ENCODE peak calls at places on chromosomes 7 and 10, in ten cellular contexts. O is transverse colon, V is spleen, R is HCT116, F is sigmoid colon, E is stomach, H is H1, C is endothelial cell of umbilical vein, D is GM12878, U is suprapubic skin. P is an unnamed sample.

GRCh38 chr10:11165591-11166543 is 148.2 kb downstream of the CELF2 start:
- DNase-seq in O (peak), V (peak), R (no peak), F (peak), E (peak), H (no peak), C (peak), D (no peak), U (peak), P (no peak)

GRCh38 chr10:88523739-88524400 is 59.2 kb downstream of the RNLS start:
- DNase-seq in O (no peak), V (no peak), R (no peak), F (no peak), E (no peak), H (no peak), C (no peak), D (no peak), U (no peak), P (no peak)

GRCh38 chr7:87810130-87810529 is 66.0 kb downstream of the SLC25A40 start:
- DNase-seq in O (no peak), V (no peak), R (no peak), F (no peak), E (no peak), H (no peak), C (no peak), D (no peak), U (no peak), P (no peak)

GRCh38 chr10:86364551-86365345 is 1.8 kb downstream of the GRID1 start:
- DNase-seq in O (no peak), V (peak), R (no peak), F (peak), E (no peak), H (no peak), C (no peak), D (no peak), U (peak), P (no peak)

GRCh38 chr7:106050002-106050742 is 61.9 kb downstream of the SYPL1 start:
- DNase-seq in O (no peak), V (no peak), R (no peak), F (peak), E (no peak), H (no peak), C (no peak), D (no peak), U (no peak), P (no peak)

GRCh38 chr10:112852308-112852707 is 97.7 kb upstream of the TCF7L2 start:
- DNase-seq in O (peak), V (no peak), R (no peak), F (no peak), E (no peak), H (no peak), C (no peak), D (no peak), U (no peak), P (no peak)

GRCh38 chr10:2850202-2850601 is 217.1 kb upstream of the PFKP start:
- DNase-seq in O (no peak), V (no peak), R (no peak), F (no peak), E (no peak), H (no peak), C (no peak), D (no peak), U (no peak), P (no peak)

GRCh38 chr7:73892003-73892975 is 31.3 kb downstream of the TMEM270 start:
- DNase-seq in O (peak), V (no peak), R (no peak), F (no peak), E (peak), H (no peak), C (peak), D (no peak), U (no peak), P (no peak)

GRCh38 chr10:91652364-91652763 is 19.5 kb upstream of the PPP1R3C start:
- DNase-seq in O (no peak), V (no peak), R (peak), F (no peak), E (no peak), H (no peak), C (no peak), D (no peak), U (no peak), P (no peak)

GRCh38 chr7:29247962-29248236 is 53.3 kb downstream of the CHN2 start:
- DNase-seq in O (no peak), V (no peak), R (no peak), F (no peak), E (no peak), H (no peak), C (no peak), D (no peak), U (no peak), P (no peak)

GRCh38 chr7:33692956-33693355 is 212.4 kb upstream of the BMPER start:
- DNase-seq in O (no peak), V (no peak), R (no peak), F (no peak), E (no peak), H (no peak), C (peak), D (no peak), U (no peak), P (no peak)

GRCh38 chr7:23955600-23956149 is 245.7 kb downstream of the STK31 start:
- DNase-seq in O (no peak), V (no peak), R (no peak), F (no peak), E (no peak), H (no peak), C (no peak), D (no peak), U (no peak), P (no peak)

GRCh38 chr7:151852486-151853396 is 24.2 kb downstream of the PRKAG2 start:
- DNase-seq in O (no peak), V (peak), R (no peak), F (no peak), E (no peak), H (no peak), C (no peak), D (no peak), U (peak), P (no peak)

GRCh38 chr7:35465791-35466336 is 212.0 kb upstream of the TBX20 start:
- DNase-seq in O (no peak), V (no peak), R (no peak), F (no peak), E (peak), H (no peak), C (no peak), D (no peak), U (no peak), P (no peak)

GRCh38 chr10:116688241-116688711 is 54.1 kb downstream of the HSPA12A start:
- DNase-seq in O (no peak), V (no peak), R (no peak), F (peak), E (no peak), H (no peak), C (no peak), D (no peak), U (no peak), P (no peak)

GRCh38 chr7:5773661-5774086 is 7.8 kb downstream of the RNF216 start:
- DNase-seq in O (no peak), V (no peak), R (peak), F (peak), E (no peak), H (peak), C (peak), D (no peak), U (peak), P (no peak)

GRCh38 chr7:131961281-131961680 is 404.9 kb upstream of the PODXL start:
- DNase-seq in O (no peak), V (no peak), R (no peak), F (no peak), E (no peak), H (no peak), C (no peak), D (no peak), U (no peak), P (no peak)

GRCh38 chr10:102117391-102118159 is 2.6 kb downstream of the LDB1 start:
- DNase-seq in O (peak), V (peak), R (no peak), F (peak), E (peak), H (no peak), C (peak), D (no peak), U (peak), P (no peak)

GRCh38 chr7:4931932-4932331 is 27.1 kb downstream of the MMD2 start:
- DNase-seq in O (peak), V (no peak), R (peak), F (peak), E (peak), H (peak), C (no peak), D (no peak), U (no peak), P (no peak)

GRCh38 chr10:96243296-96243695 is 28.1 kb downstream of the BLNK start:
- DNase-seq in O (no peak), V (no peak), R (no peak), F (no peak), E (no peak), H (no peak), C (no peak), D (no peak), U (no peak), P (no peak)

GRCh38 chr7:147496209-147496608 is 1094.4 kb upstream of the C7orf33 start:
- DNase-seq in O (no peak), V (no peak), R (no peak), F (no peak), E (no peak), H (no peak), C (no peak), D (no peak), U (no peak), P (no peak)

GRCh38 chr7:13904689-13905088 is 84.8 kb downstream of the ETV1 start:
- DNase-seq in O (no peak), V (no peak), R (no peak), F (no peak), E (no peak), H (no peak), C (no peak), D (no peak), U (no peak), P (no peak)

GRCh38 chr10:88028654-88029053 is 165.2 kb downstream of the PTEN start:
- DNase-seq in O (no peak), V (no peak), R (no peak), F (no peak), E (no peak), H (no peak), C (no peak), D (no peak), U (no peak), P (no peak)

GRCh38 chr7:139691253-139691781 is 86.5 kb downstream of the HIPK2 start:
- DNase-seq in O (peak), V (no peak), R (no peak), F (no peak), E (peak), H (no peak), C (no peak), D (no peak), U (no peak), P (no peak)

GRCh38 chr10:69043931-69044531 is 43.9 kb upstream of the SRGN start:
- DNase-seq in O (no peak), V (no peak), R (no peak), F (no peak), E (no peak), H (no peak), C (no peak), D (no peak), U (no peak), P (no peak)

GRCh38 chr10:58217612-58218011 is 50.1 kb downstream of the IPMK start:
- DNase-seq in O (no peak), V (no peak), R (no peak), F (no peak), E (no peak), H (no peak), C (peak), D (no peak), U (no peak), P (no peak)

GRCh38 chr7:77455334-77455733 is 39.2 kb upstream of the GSAP start:
- DNase-seq in O (no peak), V (no peak), R (no peak), F (no peak), E (no peak), H (no peak), C (peak), D (no peak), U (no peak), P (no peak)

GRCh38 chr10:131802156-131802915 is 98.5 kb upstream of the PPP2R2D start:
- DNase-seq in O (no peak), V (no peak), R (no peak), F (peak), E (no peak), H (no peak), C (no peak), D (no peak), U (no peak), P (no peak)

GRCh38 chr10:71840177-71840711 is 10.8 kb downstream of the PSAP start:
- DNase-seq in O (peak), V (no peak), R (no peak), F (peak), E (peak), H (peak), C (peak), D (no peak), U (no peak), P (no peak)

GRCh38 chr10:75976681-75977080 is 545.3 kb downstream of the LRMDA start:
- DNase-seq in O (no peak), V (no peak), R (no peak), F (no peak), E (no peak), H (no peak), C (no peak), D (no peak), U (no peak), P (no peak)

GRCh38 chr7:102996957-102997356 is 77.6 kb downstream of the FBXL13 start:
- DNase-seq in O (no peak), V (no peak), R (no peak), F (no peak), E (no peak), H (no peak), C (no peak), D (no peak), U (no peak), P (no peak)
- TF ChIP-seq POLR2A in O (no peak), V (no peak), R (no peak), F (no peak), E (no peak), H (no peak), C (no peak), D (no peak), U (no peak), P (no peak)

GRCh38 chr10:125727436-125727835 is 7.9 kb downstream of the EDRF1 start:
- DNase-seq in O (peak), V (no peak), R (no peak), F (no peak), E (no peak), H (no peak), C (no peak), D (no peak), U (no peak), P (no peak)
- TF ChIP-seq POLR2AphosphoS5 in O (peak), V (no peak), R (no peak), F (no peak), E (no peak), H (no peak), C (no peak), D (no peak), U (no peak), P (no peak)

GRCh38 chr10:124547651-124548168 is 86.1 kb downstream of the LHPP start:
- DNase-seq in O (no peak), V (no peak), R (no peak), F (no peak), E (no peak), H (no peak), C (no peak), D (no peak), U (no peak), P (no peak)

GRCh38 chr10:124545346-124545745 is 83.7 kb downstream of the LHPP start:
- DNase-seq in O (peak), V (no peak), R (no peak), F (no peak), E (no peak), H (no peak), C (no peak), D (no peak), U (no peak), P (no peak)

GRCh38 chr10:124546957-124547650 is 85.5 kb downstream of the LHPP start:
- DNase-seq in O (no peak), V (no peak), R (no peak), F (no peak), E (no peak), H (no peak), C (no peak), D (no peak), U (no peak), P (no peak)

GRCh38 chr10:124544711-124545110 is 83.1 kb downstream of the LHPP start:
- DNase-seq in O (no peak), V (no peak), R (no peak), F (no peak), E (no peak), H (no peak), C (no peak), D (no peak), U (no peak), P (no peak)

GRCh38 chr10:124545756-124546369 is 84.2 kb downstream of the LHPP start:
- DNase-seq in O (no peak), V (no peak), R (no peak), F (no peak), E (no peak), H (no peak), C (no peak), D (no peak), U (no peak), P (no peak)
- H3K4me3 ChIP-seq in O (no peak), V (no peak), R (no peak), F (no peak), E (no peak), H (no peak), C (no peak), D (no peak), U (no peak), P (no peak)

DNA sequence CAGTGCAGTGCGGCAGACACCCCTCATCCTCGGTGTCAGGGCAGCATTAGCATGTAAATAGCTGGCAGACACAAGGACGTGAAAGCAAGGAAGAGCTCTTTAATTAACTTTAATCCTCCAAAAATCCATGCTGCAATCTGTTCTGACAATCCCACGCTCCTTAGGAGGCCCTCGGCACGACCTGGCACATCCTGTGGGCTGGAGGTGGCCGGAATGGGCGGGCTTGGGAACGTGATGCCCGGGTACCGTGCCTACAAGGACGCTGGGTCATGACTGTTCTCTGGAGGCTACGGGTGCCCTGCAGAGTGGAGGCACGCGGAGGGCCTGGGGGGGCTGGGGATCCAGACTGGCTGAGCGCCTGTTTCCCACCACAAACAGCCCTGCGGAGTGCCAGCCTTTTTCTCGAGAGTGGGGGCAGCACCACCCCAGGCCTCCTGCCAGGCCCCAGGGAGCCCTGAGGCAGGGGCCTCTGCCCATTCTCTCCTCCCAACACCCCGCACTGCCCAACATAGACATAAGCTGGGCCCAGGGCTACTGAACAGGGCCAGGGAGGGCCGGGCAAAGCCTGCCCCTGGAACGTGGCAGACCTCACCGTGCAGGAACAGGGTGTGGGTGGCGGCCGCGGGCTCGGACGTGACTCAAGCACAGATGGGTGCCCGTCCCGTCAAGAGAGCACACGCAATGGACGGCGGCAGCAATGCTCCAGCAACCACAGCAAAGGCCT is 189.3 kb downstream of the MAD1L1 start:
- DNase-seq in O (no peak), V (peak), R (no peak), F (peak), E (no peak), H (no peak), C (no peak), D (no peak), U (peak), P (no peak)
- TF ChIP-seq POLR2A in O (no peak), V (no peak), R (no peak), F (no peak), E (no peak), H (no peak), C (no peak), D (no peak), U (no peak), P (no peak)

DNA sequence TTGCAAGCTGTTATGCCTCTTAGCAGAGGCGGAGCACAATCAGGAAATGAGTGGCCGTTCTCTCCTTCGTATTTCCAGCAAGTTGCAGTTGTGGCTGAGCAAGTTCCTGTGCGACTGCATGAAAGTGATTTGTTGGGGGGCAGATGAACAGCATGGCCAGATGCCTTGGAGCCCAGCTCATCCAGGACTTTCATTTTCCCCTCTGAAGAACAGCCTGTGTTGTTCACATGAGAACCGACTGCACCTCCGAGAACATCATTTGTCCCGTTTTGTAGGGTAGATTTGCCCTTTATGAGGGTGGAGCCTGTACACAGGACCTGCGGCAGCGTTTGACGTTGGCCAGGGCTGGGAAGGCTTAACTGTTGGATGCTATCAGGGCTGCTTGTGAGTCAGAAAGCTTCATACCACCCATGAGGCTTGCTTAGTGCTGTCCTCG is 4.4 kb downstream of the BAG3 start:
- DNase-seq in O (peak), V (no peak), R (no peak), F (peak), E (peak), H (no peak), C (peak), D (no peak), U (no peak), P (no peak)
- TF ChIP-seq POLR2AphosphoS5 in O (peak), V (no peak), R (no peak), F (peak), E (peak), H (no peak), C (peak), D (no peak), U (no peak), P (peak)

DNA sequence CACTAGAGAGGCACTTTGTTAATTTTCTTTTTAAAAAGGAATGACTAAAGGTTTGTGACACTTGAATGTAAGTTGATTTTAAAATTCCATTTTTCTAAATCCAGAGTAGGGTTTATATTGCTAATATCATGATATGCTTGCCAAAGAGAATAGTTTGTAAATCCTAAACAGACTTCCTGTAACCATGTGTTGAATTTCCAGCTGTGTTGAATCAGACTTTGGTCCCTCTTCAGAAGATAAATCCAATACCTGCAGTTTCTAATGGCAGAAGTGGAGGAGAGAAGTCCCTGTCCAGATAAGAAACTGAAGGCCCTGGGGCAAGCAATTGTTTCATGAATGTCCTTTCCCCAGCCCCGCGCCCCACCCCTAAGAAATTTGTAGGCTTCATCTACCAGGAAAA is 122.6 kb downstream of the KAT6B start:
- DNase-seq in O (no peak), V (no peak), R (no peak), F (no peak), E (no peak), H (no peak), C (no peak), D (no peak), U (no peak), P (no peak)
- H3K4me3 ChIP-seq in O (no peak), V (no peak), R (no peak), F (no peak), E (no peak), H (no peak), C (no peak), D (no peak), U (no peak), P (no peak)

DNA sequence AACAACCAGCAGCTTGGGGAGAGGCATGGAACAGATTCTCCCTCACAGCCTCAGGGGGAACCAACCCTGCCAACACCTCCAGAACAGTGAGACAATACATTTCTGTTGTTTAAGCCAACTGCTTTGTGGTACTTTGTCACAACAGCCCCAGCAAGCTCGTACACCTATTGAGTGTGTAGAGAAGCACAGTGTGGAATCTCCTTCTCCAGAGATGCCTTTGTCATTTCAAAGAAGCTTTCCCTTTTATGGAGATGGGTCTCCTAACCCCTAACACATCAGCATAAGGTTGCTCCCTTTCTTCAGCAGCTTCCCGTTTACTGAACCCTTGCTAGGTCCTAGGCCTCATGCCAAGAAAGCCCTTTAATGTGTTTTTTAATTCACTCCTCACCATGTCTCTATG is 60.7 kb upstream of the AGK start:
- DNase-seq in O (no peak), V (no peak), R (no peak), F (no peak), E (no peak), H (no peak), C (no peak), D (no peak), U (no peak), P (no peak)
- TF ChIP-seq POLR2A in O (no peak), V (no peak), R (no peak), F (no peak), E (no peak), H (no peak), C (no peak), D (no peak), U (no peak), P (no peak)

GRCh38 chr10:127089446-127089845 is 106.9 kb downstream of the INSYN2A start:
- DNase-seq in O (no peak), V (no peak), R (no peak), F (no peak), E (no peak), H (no peak), C (no peak), D (no peak), U (no peak), P (no peak)
- TF ChIP-seq POLR2AphosphoS5 in O (no peak), V (no peak), R (no peak), F (no peak), E (no peak), H (no peak), C (no peak), D (no peak), U (no peak), P (no peak)

P was measured in vagina.